ENCODE peak calls at places on chromosomes 5 and 9, in nine cellular contexts. One of them, this sample, is unnamed.

GRCh38 chr5:112142769-112143270 is 276.3 kb downstream of the EPB41L4A start:
- DNase-seq in neural progenitor cell: no peak
- DNase-seq in spleen: no peak
- DNase-seq in AG09309: peak
- DNase-seq in A549: no peak
- DNase-seq in foreskin fibroblast: peak
- DNase-seq in A673: peak
- DNase-seq in brain microvascular endothelial cell: peak
- DNase-seq in left ventricle myocardium inferior: no peak
- DNase-seq in this sample: peak

GRCh38 chr5:142095651-142096330 is 12.8 kb upstream of the NDFIP1 start:
- DNase-seq in neural progenitor cell: no peak
- DNase-seq in spleen: no peak
- DNase-seq in AG09309: no peak
- DNase-seq in A549: no peak
- DNase-seq in foreskin fibroblast: no peak
- DNase-seq in A673: no peak
- DNase-seq in brain microvascular endothelial cell: no peak
- DNase-seq in left ventricle myocardium inferior: no peak
- DNase-seq in this sample: no peak

GRCh38 chr9:27726244-27727141 is 153.2 kb upstream of the C9orf72 start:
- DNase-seq in neural progenitor cell: peak
- DNase-seq in spleen: no peak
- DNase-seq in AG09309: peak
- DNase-seq in A549: peak
- DNase-seq in foreskin fibroblast: peak
- DNase-seq in A673: peak
- DNase-seq in brain microvascular endothelial cell: peak
- DNase-seq in left ventricle myocardium inferior: peak
- DNase-seq in this sample: peak

GRCh38 chr5:56314536-56314935 is 81.4 kb upstream of the ANKRD55 start:
- DNase-seq in neural progenitor cell: peak
- DNase-seq in spleen: no peak
- DNase-seq in AG09309: no peak
- DNase-seq in A549: peak
- DNase-seq in foreskin fibroblast: no peak
- DNase-seq in A673: peak
- DNase-seq in brain microvascular endothelial cell: no peak
- DNase-seq in left ventricle myocardium inferior: peak
- DNase-seq in this sample: no peak

GRCh38 chr5:146507428-146507827 is 8.6 kb downstream of the GPR151 start:
- DNase-seq in neural progenitor cell: no peak
- DNase-seq in spleen: no peak
- DNase-seq in AG09309: no peak
- DNase-seq in A549: no peak
- DNase-seq in foreskin fibroblast: no peak
- DNase-seq in A673: no peak
- DNase-seq in brain microvascular endothelial cell: no peak
- DNase-seq in left ventricle myocardium inferior: no peak
- DNase-seq in this sample: no peak

GRCh38 chr5:32522429-32523143 is 62.8 kb upstream of the SUB1 start:
- DNase-seq in neural progenitor cell: no peak
- DNase-seq in spleen: peak
- DNase-seq in AG09309: peak
- DNase-seq in A549: no peak
- DNase-seq in foreskin fibroblast: peak
- DNase-seq in A673: no peak
- DNase-seq in brain microvascular endothelial cell: peak
- DNase-seq in left ventricle myocardium inferior: no peak
- DNase-seq in this sample: no peak

GRCh38 chr5:42951847-42952411 is 88.2 kb downstream of the ANXA2R start:
- DNase-seq in neural progenitor cell: no peak
- DNase-seq in spleen: peak
- DNase-seq in AG09309: no peak
- DNase-seq in A549: no peak
- DNase-seq in foreskin fibroblast: peak
- DNase-seq in A673: no peak
- DNase-seq in brain microvascular endothelial cell: peak
- DNase-seq in left ventricle myocardium inferior: no peak
- DNase-seq in this sample: no peak

GRCh38 chr9:13661014-13661413 is 381.5 kb upstream of the MPDZ start:
- DNase-seq in neural progenitor cell: no peak
- DNase-seq in spleen: no peak
- DNase-seq in AG09309: no peak
- DNase-seq in A549: no peak
- DNase-seq in foreskin fibroblast: no peak
- DNase-seq in A673: no peak
- DNase-seq in brain microvascular endothelial cell: no peak
- DNase-seq in left ventricle myocardium inferior: no peak
- DNase-seq in this sample: no peak

GRCh38 chr9:81588148-81588874 is 101.0 kb downstream of the TLE1 start:
- DNase-seq in neural progenitor cell: no peak
- DNase-seq in spleen: no peak
- DNase-seq in AG09309: no peak
- DNase-seq in A549: peak
- DNase-seq in foreskin fibroblast: peak
- DNase-seq in A673: no peak
- DNase-seq in brain microvascular endothelial cell: peak
- DNase-seq in left ventricle myocardium inferior: no peak
- DNase-seq in this sample: peak

GRCh38 chr9:137371966-137372651 is 50.9 kb downstream of the EXD3 start:
- DNase-seq in neural progenitor cell: no peak
- DNase-seq in spleen: peak
- DNase-seq in AG09309: no peak
- DNase-seq in A549: no peak
- DNase-seq in foreskin fibroblast: no peak
- DNase-seq in A673: no peak
- DNase-seq in brain microvascular endothelial cell: no peak
- DNase-seq in left ventricle myocardium inferior: no peak
- DNase-seq in this sample: no peak

GRCh38 chr5:139746691-139747582 is 48.7 kb upstream of the PSD2 start:
- DNase-seq in neural progenitor cell: no peak
- DNase-seq in spleen: peak
- DNase-seq in AG09309: no peak
- DNase-seq in A549: no peak
- DNase-seq in foreskin fibroblast: peak
- DNase-seq in A673: peak
- DNase-seq in brain microvascular endothelial cell: no peak
- DNase-seq in left ventricle myocardium inferior: no peak
- DNase-seq in this sample: no peak
- TF ChIP-seq CTCF in neural progenitor cell: peak
- TF ChIP-seq CTCF in spleen: no peak
- TF ChIP-seq CTCF in AG09309: no peak
- TF ChIP-seq CTCF in A549: no peak
- TF ChIP-seq CTCF in foreskin fibroblast: no peak
- TF ChIP-seq CTCF in A673: no peak
- TF ChIP-seq CTCF in brain microvascular endothelial cell: no peak
- TF ChIP-seq CTCF in left ventricle myocardium inferior: no peak
- TF ChIP-seq CTCF in this sample: no peak

GRCh38 chr5:177452688-177453638 is 6.3 kb downstream of the PRR7 start:
- DNase-seq in neural progenitor cell: no peak
- DNase-seq in spleen: peak
- DNase-seq in AG09309: no peak
- DNase-seq in A549: no peak
- DNase-seq in foreskin fibroblast: no peak
- DNase-seq in A673: no peak
- DNase-seq in brain microvascular endothelial cell: no peak
- DNase-seq in left ventricle myocardium inferior: no peak
- DNase-seq in this sample: no peak
- H3K4me3 ChIP-seq in neural progenitor cell: no peak
- H3K4me3 ChIP-seq in spleen: no peak
- H3K4me3 ChIP-seq in AG09309: no peak
- H3K4me3 ChIP-seq in A549: no peak
- H3K4me3 ChIP-seq in foreskin fibroblast: no peak
- H3K4me3 ChIP-seq in A673: no peak
- H3K4me3 ChIP-seq in brain microvascular endothelial cell: no peak
- H3K4me3 ChIP-seq in left ventricle myocardium inferior: no peak
- H3K4me3 ChIP-seq in this sample: no peak

GRCh38 chr5:37840036-37840909 is at the start of gene GDNF:
- DNase-seq in neural progenitor cell: peak
- DNase-seq in spleen: no peak
- DNase-seq in AG09309: no peak
- DNase-seq in A549: peak
- DNase-seq in foreskin fibroblast: peak
- DNase-seq in A673: peak
- DNase-seq in brain microvascular endothelial cell: no peak
- DNase-seq in left ventricle myocardium inferior: peak
- DNase-seq in this sample: no peak
- TF ChIP-seq CTCF in neural progenitor cell: peak
- TF ChIP-seq CTCF in spleen: peak
- TF ChIP-seq CTCF in AG09309: peak
- TF ChIP-seq CTCF in A549: peak
- TF ChIP-seq CTCF in foreskin fibroblast: no peak
- TF ChIP-seq CTCF in A673: peak
- TF ChIP-seq CTCF in brain microvascular endothelial cell: peak
- TF ChIP-seq CTCF in left ventricle myocardium inferior: peak
- TF ChIP-seq CTCF in this sample: no peak

GRCh38 chr9:126514037-126514821 is 99.5 kb upstream of the LMX1B start:
- DNase-seq in neural progenitor cell: peak
- DNase-seq in spleen: peak
- DNase-seq in AG09309: no peak
- DNase-seq in A549: peak
- DNase-seq in foreskin fibroblast: peak
- DNase-seq in A673: peak
- DNase-seq in brain microvascular endothelial cell: peak
- DNase-seq in left ventricle myocardium inferior: peak
- DNase-seq in this sample: no peak
- H3K4me3 ChIP-seq in neural progenitor cell: peak
- H3K4me3 ChIP-seq in spleen: no peak
- H3K4me3 ChIP-seq in AG09309: no peak
- H3K4me3 ChIP-seq in A549: peak
- H3K4me3 ChIP-seq in foreskin fibroblast: no peak
- H3K4me3 ChIP-seq in A673: peak
- H3K4me3 ChIP-seq in brain microvascular endothelial cell: peak
- H3K4me3 ChIP-seq in left ventricle myocardium inferior: peak
- H3K4me3 ChIP-seq in this sample: no peak

DNA sequence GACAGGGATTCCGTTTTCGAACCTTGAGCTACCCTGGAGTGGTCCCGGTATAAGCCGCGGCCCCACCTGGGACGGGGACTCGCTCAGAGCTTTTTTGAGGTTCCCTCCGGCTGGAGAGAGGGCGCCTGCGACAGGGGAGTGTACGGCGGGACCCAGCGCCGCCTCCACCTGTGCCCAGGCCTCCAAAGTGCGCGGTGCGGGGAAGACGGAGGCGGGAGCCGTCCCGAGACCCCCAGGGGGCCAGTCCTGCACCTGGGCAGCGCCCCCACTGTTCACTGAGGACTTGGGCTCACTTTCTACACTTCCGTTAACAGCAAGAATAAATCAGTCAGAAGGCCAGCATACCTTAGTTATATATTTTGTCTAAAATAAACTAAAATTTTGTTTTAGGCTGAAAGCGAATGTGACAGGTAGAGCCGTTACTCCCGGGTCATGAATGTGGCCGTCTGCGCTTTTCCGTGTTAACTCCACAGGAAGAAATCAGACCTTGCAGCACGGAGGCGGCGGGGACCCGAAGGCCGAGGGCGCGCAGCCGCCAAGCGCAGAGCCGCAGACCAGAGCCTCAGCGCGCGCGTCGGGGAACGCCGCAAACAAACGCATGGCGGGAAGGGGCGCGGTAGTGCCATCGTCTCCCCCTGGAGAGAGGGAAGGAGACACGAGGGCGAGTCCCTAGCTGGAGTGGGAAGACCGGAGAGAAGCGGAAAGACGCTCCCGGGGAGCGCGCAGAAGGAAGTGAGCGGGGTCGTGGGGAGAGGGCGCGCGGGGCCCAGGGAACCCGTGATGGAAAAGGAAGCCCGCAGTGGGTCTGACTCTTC is 14.1 kb downstream of the TRIM7 start:
- DNase-seq in neural progenitor cell: peak
- DNase-seq in spleen: peak
- DNase-seq in AG09309: no peak
- DNase-seq in A549: peak
- DNase-seq in foreskin fibroblast: peak
- DNase-seq in A673: peak
- DNase-seq in brain microvascular endothelial cell: no peak
- DNase-seq in left ventricle myocardium inferior: peak
- DNase-seq in this sample: no peak
- TF ChIP-seq CTCF in neural progenitor cell: peak
- TF ChIP-seq CTCF in spleen: no peak
- TF ChIP-seq CTCF in AG09309: no peak
- TF ChIP-seq CTCF in A549: peak
- TF ChIP-seq CTCF in foreskin fibroblast: peak
- TF ChIP-seq CTCF in A673: peak
- TF ChIP-seq CTCF in brain microvascular endothelial cell: peak
- TF ChIP-seq CTCF in left ventricle myocardium inferior: peak
- TF ChIP-seq CTCF in this sample: peak

DNA sequence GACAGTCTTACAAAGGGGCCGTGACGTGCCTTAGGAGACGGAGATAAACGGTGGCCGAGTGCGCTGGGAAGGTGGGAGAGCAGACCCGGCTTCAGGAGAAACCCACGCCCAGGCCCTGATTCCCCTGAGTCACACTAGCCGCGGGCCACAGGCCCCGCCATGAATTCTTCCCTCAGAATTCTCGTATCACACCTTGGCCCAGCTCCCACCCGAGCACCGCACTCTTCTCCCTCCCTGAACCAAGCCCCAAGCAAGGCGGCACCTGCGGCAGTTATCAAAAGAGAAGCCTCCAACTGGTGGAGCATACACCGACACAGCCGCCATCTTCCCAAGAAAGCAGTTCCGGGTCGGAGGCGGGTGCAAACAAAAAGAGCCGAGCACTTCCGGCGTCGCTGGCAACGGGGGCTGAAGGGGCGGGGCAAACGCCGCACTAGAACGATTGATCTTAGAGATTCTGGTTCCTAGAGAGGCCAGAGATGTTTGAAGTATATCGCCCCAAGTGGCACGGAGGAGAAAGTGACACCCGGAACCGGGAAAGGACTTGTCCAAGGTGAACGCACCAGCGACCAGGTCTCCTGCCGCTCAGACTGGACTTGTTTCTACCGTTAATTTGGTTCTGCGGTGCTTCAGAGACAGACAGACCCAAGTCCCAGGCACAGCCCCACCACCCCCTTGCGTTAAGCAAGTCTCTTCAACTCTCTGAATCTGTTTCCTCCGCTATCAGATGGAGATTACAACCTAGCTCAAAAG is at the start of gene PSMB7:
- DNase-seq in neural progenitor cell: peak
- DNase-seq in spleen: peak
- DNase-seq in AG09309: peak
- DNase-seq in A549: peak
- DNase-seq in foreskin fibroblast: peak
- DNase-seq in A673: peak
- DNase-seq in brain microvascular endothelial cell: peak
- DNase-seq in left ventricle myocardium inferior: peak
- DNase-seq in this sample: peak
- H3K4me3 ChIP-seq in neural progenitor cell: peak
- H3K4me3 ChIP-seq in spleen: peak
- H3K4me3 ChIP-seq in AG09309: peak
- H3K4me3 ChIP-seq in A549: peak
- H3K4me3 ChIP-seq in foreskin fibroblast: peak
- H3K4me3 ChIP-seq in A673: peak
- H3K4me3 ChIP-seq in brain microvascular endothelial cell: peak
- H3K4me3 ChIP-seq in left ventricle myocardium inferior: peak
- H3K4me3 ChIP-seq in this sample: peak